ENCODE peak calls at places on chromosomes 5 and 9, in four cellular contexts. X, J, D and Y are unnamed samples.

GRCh38 chr9:97889941-97890557 is 32.3 kb downstream of the TRMO start:
- DNase-seq in X (no peak), J (no peak), D (peak), Y (no peak)

GRCh38 chr5:131950706-131951105 is 5.2 kb upstream of the MEIKIN start:
- DNase-seq in X (no peak), J (no peak), D (no peak), Y (no peak)

GRCh38 chr5:106522296-106522695 is 1148.4 kb downstream of the EFNA5 start:
- DNase-seq in X (no peak), J (peak), D (peak), Y (no peak)

GRCh38 chr5:151684690-151685361 is 1.9 kb downstream of the SPARC start:
- DNase-seq in X (no peak), J (peak), D (peak), Y (peak)

GRCh38 chr5:81233080-81233634 is at the start of gene CKMT2:
- DNase-seq in X (peak), J (peak), D (peak), Y (peak)

GRCh38 chr5:154191467-154192261 is 1.1 kb downstream of the GALNT10 start:
- DNase-seq in X (no peak), J (no peak), D (peak), Y (no peak)

GRCh38 chr5:1793966-1794895 is 5.4 kb downstream of the MRPL36 start:
- DNase-seq in X (no peak), J (peak), D (peak), Y (no peak)

GRCh38 chr9:101468116-101468515 is 32.5 kb upstream of the ALDOB start:
- DNase-seq in X (no peak), J (no peak), D (no peak), Y (no peak)

GRCh38 chr5:38660194-38660668 is 103.8 kb upstream of the LIFR start:
- DNase-seq in X (no peak), J (no peak), D (no peak), Y (peak)

GRCh38 chr9:112288029-112288428 is 45.4 kb downstream of the PTBP3 start:
- DNase-seq in X (no peak), J (no peak), D (peak), Y (no peak)

GRCh38 chr9:88498880-88499279 is 36.1 kb upstream of the NXNL2 start:
- DNase-seq in X (peak), J (no peak), D (no peak), Y (no peak)

DNA sequence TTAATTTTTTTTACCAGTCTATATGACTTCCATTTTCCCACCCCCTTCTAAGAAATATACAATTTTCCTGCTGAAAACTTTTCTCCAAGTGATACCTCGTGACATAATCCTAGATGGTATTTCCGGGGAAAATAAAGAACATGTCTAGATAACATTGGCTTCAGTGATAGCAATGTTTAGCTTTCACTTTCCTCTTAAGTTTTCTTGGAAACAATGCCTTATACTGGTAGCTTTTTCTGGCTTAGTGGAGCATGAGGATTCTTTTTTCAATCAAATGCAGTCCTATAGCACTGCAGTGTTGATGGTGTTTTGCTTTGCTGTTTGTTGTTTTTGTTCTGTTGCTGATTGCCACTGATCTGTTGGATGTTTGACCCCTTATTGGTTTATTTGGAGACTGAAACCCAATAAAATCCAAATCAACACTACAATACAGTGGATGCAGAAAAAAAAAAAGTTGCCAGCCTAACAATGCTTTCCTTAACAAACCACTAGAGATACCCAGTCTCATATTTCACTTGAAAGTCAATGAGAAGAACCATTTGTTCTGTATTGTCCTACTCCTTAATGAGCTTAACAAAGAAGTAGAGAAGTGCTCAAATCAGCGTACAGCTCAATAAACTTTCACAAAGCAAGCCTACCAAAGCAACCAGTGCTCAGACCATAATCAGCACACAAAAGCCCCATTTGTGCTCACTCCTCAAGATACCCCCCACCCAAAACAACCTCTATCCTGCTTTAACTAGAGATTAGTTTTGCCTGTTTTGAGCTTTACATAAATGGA is 74.2 kb upstream of the GRAMD2B start:
- DNase-seq in X (no peak), J (no peak), D (peak), Y (no peak)
- H3K4me3 ChIP-seq in X (no peak), J (no peak), D (no peak), Y (no peak)

DNA sequence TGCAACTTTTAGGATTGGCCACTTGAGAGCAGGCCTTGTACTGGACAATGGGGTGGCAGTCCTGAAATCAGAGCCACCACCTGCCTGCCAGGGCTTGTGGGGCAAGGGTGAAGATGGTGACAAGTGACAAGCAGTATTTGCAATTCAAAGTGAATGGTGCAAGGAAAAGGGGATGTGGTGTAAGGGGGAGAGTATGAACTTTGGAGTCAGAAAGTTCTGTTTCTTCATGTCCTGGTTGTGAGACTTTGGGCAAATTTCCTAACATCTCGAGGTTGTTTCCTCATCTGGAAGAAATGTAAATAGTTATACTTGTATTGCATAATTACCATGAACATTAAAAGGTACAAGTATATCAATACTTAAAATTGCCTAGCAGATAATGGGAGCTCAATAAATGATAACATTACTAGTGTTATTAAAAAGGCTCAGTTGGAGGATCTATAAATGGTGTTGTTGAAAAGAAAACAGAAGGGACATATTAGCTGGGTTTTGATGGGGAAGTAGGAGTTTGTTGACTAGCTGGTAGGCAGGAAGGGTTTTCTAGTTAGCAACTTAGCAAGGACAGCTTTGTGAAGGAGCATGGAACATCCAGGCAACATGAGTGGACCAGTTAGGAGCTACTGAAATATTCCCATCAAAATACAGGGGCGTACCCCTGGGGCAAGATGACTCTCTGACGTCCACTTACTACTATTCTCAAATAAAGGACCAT is 21.3 kb upstream of the MEGF9 start:
- DNase-seq in X (no peak), J (peak), D (peak), Y (no peak)
- H3K4me3 ChIP-seq in X (no peak), J (no peak), D (no peak), Y (no peak)

GRCh38 chr5:138569759-138570158 is 5.4 kb downstream of the HSPA9 start:
- DNase-seq in X (no peak), J (no peak), D (no peak), Y (no peak)

GRCh38 chr5:138568061-138568824 is 7.0 kb downstream of the HSPA9 start:
- DNase-seq in X (no peak), J (no peak), D (no peak), Y (peak)

GRCh38 chr5:138573949-138574670 is 1.1 kb downstream of the HSPA9 start:
- DNase-seq in X (no peak), J (no peak), D (no peak), Y (no peak)

GRCh38 chr5:138573223-138573622 is 2.0 kb downstream of the HSPA9 start:
- DNase-seq in X (no peak), J (no peak), D (no peak), Y (no peak)

DNA sequence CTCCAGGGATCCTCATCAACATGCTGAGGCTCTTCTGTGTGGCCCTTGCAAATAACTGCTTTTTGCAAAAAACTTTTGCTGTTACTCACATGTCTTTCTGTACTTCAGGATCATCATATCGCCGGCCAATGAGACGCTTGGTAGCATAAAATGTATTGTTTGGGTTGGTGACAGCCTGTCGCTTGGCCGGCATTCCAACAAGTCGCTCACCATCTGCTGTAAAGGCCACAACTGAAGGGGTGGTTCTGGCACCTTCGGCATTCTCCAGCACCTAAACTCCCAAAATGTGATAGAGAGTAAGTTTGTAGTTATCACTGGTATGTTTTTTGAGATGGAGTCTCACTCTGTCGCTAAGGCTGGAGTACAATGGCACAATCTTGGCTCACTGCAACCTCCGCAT is 4.3 kb downstream of the HSPA9 start:
- DNase-seq in X (no peak), J (no peak), D (no peak), Y (no peak)
- H3K4me3 ChIP-seq in X (no peak), J (no peak), D (no peak), Y (no peak)

GRCh38 chr5:119309290-119309818 is 46.5 kb upstream of the TNFAIP8 start:
- DNase-seq in X (no peak), J (no peak), D (no peak), Y (no peak)
- H3K4me3 ChIP-seq in X (no peak), J (no peak), D (no peak), Y (no peak)

GRCh38 chr5:31471040-31471439 is 60.9 kb downstream of the DROSHA start:
- DNase-seq in X (no peak), J (no peak), D (no peak), Y (no peak)

GRCh38 chr5:31470608-31471007 is 61.3 kb downstream of the DROSHA start:
- DNase-seq in X (peak), J (peak), D (peak), Y (no peak)

GRCh38 chr5:31471916-31472315 is 60.0 kb downstream of the DROSHA start:
- DNase-seq in X (no peak), J (no peak), D (peak), Y (no peak)

GRCh38 chr5:31469466-31469865 is 62.4 kb downstream of the DROSHA start:
- DNase-seq in X (no peak), J (no peak), D (no peak), Y (no peak)

GRCh38 chr5:31469886-31470285 is 62.0 kb downstream of the DROSHA start:
- DNase-seq in X (no peak), J (no peak), D (no peak), Y (no peak)
- H3K4me3 ChIP-seq in X (no peak), J (no peak), D (no peak), Y (no peak)

GRCh38 chr9:7760014-7760415 is 39.6 kb downstream of the DMAC1 start:
- DNase-seq in X (peak), J (no peak), D (peak), Y (no peak)
- H3K4me3 ChIP-seq in X (no peak), J (no peak), D (no peak), Y (no peak)

GRCh38 chr9:136143215-136144001 is 24.7 kb upstream of the TMEM250 start:
- DNase-seq in X (no peak), J (no peak), D (peak), Y (no peak)

GRCh38 chr9:136142416-136142800 is 23.7 kb upstream of the TMEM250 start:
- DNase-seq in X (no peak), J (no peak), D (no peak), Y (no peak)

GRCh38 chr9:136141716-136142415 is 23.2 kb upstream of the TMEM250 start:
- DNase-seq in X (no peak), J (no peak), D (no peak), Y (no peak)

GRCh38 chr9:136144450-136144849 is 25.8 kb upstream of the TMEM250 start:
- DNase-seq in X (no peak), J (no peak), D (no peak), Y (no peak)

DNA sequence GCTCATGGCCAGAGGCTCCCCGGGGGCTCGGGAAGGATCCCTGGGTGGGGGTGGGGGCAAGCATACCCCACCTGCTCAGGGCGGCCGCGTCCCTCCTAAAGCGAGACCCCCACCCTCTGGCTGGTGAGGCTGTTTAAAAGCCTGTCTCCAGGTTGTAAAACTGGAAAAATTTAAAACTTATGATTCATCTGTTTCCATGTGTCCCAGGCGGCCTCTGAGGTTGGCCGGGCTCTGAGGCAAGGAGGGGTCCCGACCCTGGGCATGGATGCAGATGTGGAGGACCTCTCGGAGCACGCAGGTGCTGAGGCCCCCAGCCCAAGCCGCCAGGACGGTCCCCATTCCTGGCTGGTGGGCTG is 24.2 kb upstream of the TMEM250 start:
- DNase-seq in X (no peak), J (no peak), D (no peak), Y (no peak)
- H3K4me3 ChIP-seq in X (no peak), J (no peak), D (no peak), Y (no peak)

DNA sequence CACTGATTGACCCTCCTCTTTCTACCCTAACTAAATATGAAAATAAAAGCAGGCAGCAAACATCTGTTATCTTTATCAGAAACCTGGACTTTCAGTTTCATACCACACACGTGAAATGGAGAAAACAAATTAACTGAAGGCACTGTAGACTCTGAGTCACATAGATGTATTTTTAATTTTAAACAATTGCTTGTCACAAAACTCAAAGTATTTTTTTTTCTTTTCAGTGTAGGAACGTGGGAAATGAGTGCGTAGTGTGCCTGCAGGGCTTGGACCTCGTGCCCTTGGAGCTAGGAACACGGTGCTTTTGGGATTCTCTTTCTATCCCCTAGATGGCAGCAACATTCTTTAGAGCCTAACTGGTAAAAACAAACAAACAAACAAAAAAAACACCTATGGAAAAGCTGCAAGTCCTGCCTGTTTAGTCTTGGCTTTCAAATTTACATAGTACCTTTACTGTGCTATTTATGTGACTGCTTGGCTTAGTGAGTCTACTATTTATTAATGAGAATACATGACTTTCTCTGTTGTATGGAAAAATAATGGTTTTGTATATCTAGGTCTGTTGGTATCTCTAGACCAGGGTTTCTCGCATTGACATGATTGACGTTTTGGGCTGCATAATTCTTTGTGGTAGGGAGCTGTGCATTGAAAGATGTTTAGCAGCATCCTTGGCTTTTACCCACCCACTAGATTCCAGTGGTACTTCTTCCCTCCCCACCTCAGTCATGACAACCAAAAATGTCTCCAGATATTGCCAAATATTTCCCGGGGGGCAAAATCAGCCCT is 16.8 kb upstream of the ACTBL2 start:
- DNase-seq in X (no peak), J (peak), D (peak), Y (no peak)
- H3K4me3 ChIP-seq in X (peak), J (peak), D (no peak), Y (no peak)

GRCh38 chr5:88377705-88378656 is 109.3 kb upstream of the TMEM161B start:
- DNase-seq in X (no peak), J (no peak), D (no peak), Y (no peak)
- H3K4me3 ChIP-seq in X (no peak), J (no peak), D (no peak), Y (no peak)

GRCh38 chr9:21030389-21031035 is 928 bp downstream of the HACD4 start:
- DNase-seq in X (no peak), J (peak), D (peak), Y (peak)
- H3K4me3 ChIP-seq in X (peak), J (peak), D (peak), Y (no peak)